ENCODE peak calls at places on chromosomes 3 and 15, in eight cellular contexts. A is H4; B is amniotic epithelial cell; Q is ELR; P is KBM-7; F is activated T-helper 2 cell treated with anti-CD3 and anti-CD28 coated beads, Interferon-gamma antibody, Interleukin-2, Interleukin-4, amounts not matched to agents 10 μg/mL and 5 μg/mL and 100 μg/mL, durations not matched to agents 14 hours and 24 hours and 36 hours; G is foreskin melanocyte; L is kidney tubule cell. C is an unnamed sample.

GRCh38 chr3:39383913-39384664 is 919 bp downstream of the SLC25A38 start:
- DNase-seq in L (peak), Q (peak), F (peak), B (peak), G (peak), A (peak), P (peak), C (peak)

GRCh38 chr3:16101295-16102186 is 72.9 kb upstream of the GALNT15 start:
- DNase-seq in L (peak), B (peak), F (no peak), G (no peak), P (no peak), Q (peak), A (peak), C (no peak)

GRCh38 chr15:73442436-73442835 is 528 bp upstream of the REC114 start:
- DNase-seq in P (no peak), A (no peak), B (no peak), G (no peak), F (no peak), Q (no peak), L (no peak), C (no peak)

GRCh38 chr15:36527512-36528162 is 51.8 kb upstream of the CDIN1 start:
- DNase-seq in Q (no peak), A (no peak), F (no peak), B (no peak), G (no peak), L (no peak), P (no peak), C (no peak)

GRCh38 chr15:64596701-64597468 is 136.5 kb downstream of the ZNF609 start:
- DNase-seq in B (peak), P (peak), L (peak), A (peak), Q (peak), F (peak), G (no peak), C (peak)

GRCh38 chr15:71705151-71705550 is 105.2 kb upstream of the NR2E3 start:
- DNase-seq in A (no peak), P (no peak), G (no peak), B (peak), Q (peak), L (peak), F (no peak), C (no peak)

GRCh38 chr3:45596290-45596791 is 1.8 kb downstream of the LIMD1 start:
- DNase-seq in P (peak), B (no peak), F (no peak), Q (peak), L (peak), G (no peak), A (no peak), C (no peak)

GRCh38 chr3:27960133-27960532 is 238.0 kb upstream of the EOMES start:
- DNase-seq in A (peak), B (no peak), F (no peak), L (peak), Q (peak), G (peak), P (no peak), C (no peak)

GRCh38 chr15:60351066-60351465 is 46.7 kb downstream of the ANXA2 start:
- DNase-seq in B (no peak), Q (no peak), L (no peak), P (no peak), A (no peak), F (no peak), G (no peak), C (no peak)

GRCh38 chr3:169026543-169027181 is 636.9 kb downstream of the MECOM start:
- DNase-seq in F (no peak), A (peak), P (no peak), L (peak), Q (peak), B (peak), G (no peak), C (no peak)

GRCh38 chr15:64460737-64461576 is 579 bp downstream of the ZNF609 start:
- DNase-seq in P (peak), L (peak), Q (peak), F (peak), B (peak), G (peak), A (peak), C (peak)

GRCh38 chr3:33312361-33312760 is 35.1 kb downstream of the FBXL2 start:
- DNase-seq in L (no peak), A (no peak), G (no peak), P (no peak), Q (no peak), B (peak), F (no peak), C (no peak)

GRCh38 chr15:89419370-89419984 is 76.9 kb downstream of the RHCG start:
- DNase-seq in L (peak), F (no peak), P (peak), G (peak), B (peak), A (no peak), Q (peak), C (no peak)

GRCh38 chr15:48084759-48085420 is 35.9 kb upstream of the SLC24A5 start:
- DNase-seq in A (peak), F (no peak), P (peak), L (peak), G (no peak), Q (peak), B (peak), C (no peak)

GRCh38 chr15:64246364-64247189 is 83.8 kb upstream of the PPIB start:
- DNase-seq in B (peak), L (peak), A (peak), Q (peak), F (peak), P (peak), G (peak), C (no peak)

GRCh38 chr3:24306518-24306917 is 188.1 kb downstream of the THRB start:
- DNase-seq in P (no peak), F (no peak), Q (no peak), G (no peak), L (no peak), B (no peak), A (no peak), C (no peak)

GRCh38 chr3:172148269-172148668 is 108.9 kb downstream of the FNDC3B start:
- DNase-seq in Q (peak), F (no peak), G (no peak), A (no peak), L (peak), B (no peak), P (no peak), C (no peak)

GRCh38 chr3:42733501-42734262 is 31.1 kb upstream of the HHATL start:
- DNase-seq in B (no peak), P (no peak), L (no peak), A (no peak), Q (no peak), F (no peak), G (no peak), C (no peak)

GRCh38 chr3:18758047-18758704 is 333.0 kb upstream of the SATB1 start:
- DNase-seq in F (peak), L (peak), Q (peak), A (peak), B (no peak), P (peak), G (peak), C (no peak)

GRCh38 chr15:82146990-82147461 is 101.2 kb upstream of the MEX3B start:
- DNase-seq in B (peak), P (no peak), Q (peak), A (peak), L (peak), F (no peak), G (no peak), C (no peak)

GRCh38 chr3:40337136-40338108 is 27.9 kb downstream of the EIF1B start:
- DNase-seq in P (no peak), F (no peak), Q (no peak), A (no peak), L (no peak), B (no peak), G (no peak), C (no peak)

GRCh38 chr15:70033109-70033508 is 64.6 kb downstream of the TLE3 start:
- DNase-seq in A (no peak), B (no peak), G (peak), L (no peak), F (no peak), Q (no peak), P (no peak), C (no peak)

GRCh38 chr3:43372809-43373587 is 86.7 kb downstream of the SNRK start:
- DNase-seq in Q (peak), F (no peak), B (no peak), L (no peak), G (no peak), A (no peak), P (no peak), C (no peak)

GRCh38 chr3:76372497-76372896 is 587.1 kb upstream of the ZNF717 start:
- DNase-seq in P (no peak), B (no peak), A (no peak), F (no peak), Q (peak), L (no peak), G (no peak), C (no peak)

GRCh38 chr15:60961541-60961940 is 267.6 kb downstream of the RORA start:
- DNase-seq in A (no peak), L (no peak), G (no peak), P (no peak), F (no peak), B (no peak), Q (no peak), C (no peak)

GRCh38 chr3:11247362-11247761 is 24.8 kb upstream of the ATG7 start:
- DNase-seq in Q (no peak), P (no peak), B (no peak), G (no peak), L (no peak), A (no peak), F (no peak), C (no peak)

GRCh38 chr3:42013652-42014442 is 51.9 kb upstream of the ULK4 start:
- DNase-seq in A (no peak), F (peak), B (no peak), L (peak), P (no peak), Q (peak), G (no peak), C (peak)

GRCh38 chr15:64604319-64604718 is 143.9 kb downstream of the ZNF609 start:
- DNase-seq in P (no peak), Q (no peak), F (no peak), B (no peak), L (no peak), G (no peak), A (no peak), C (no peak)

GRCh38 chr15:81182746-81183402 is 13.8 kb upstream of the IL16 start:
- DNase-seq in B (no peak), A (no peak), P (no peak), G (peak), F (no peak), L (no peak), Q (no peak), C (no peak)

GRCh38 chr15:23567921-23568320 is 2.4 kb downstream of the MKRN3 start:
- DNase-seq in L (no peak), G (no peak), Q (no peak), F (no peak), P (no peak), B (no peak), A (no peak), C (no peak)

GRCh38 chr3:70856414-70857162 is 544.1 kb upstream of the MDFIC2 start:
- DNase-seq in L (peak), F (no peak), P (no peak), B (peak), A (no peak), Q (peak), G (no peak), C (no peak)

GRCh38 chr3:40294434-40294833 is 15.1 kb upstream of the EIF1B start:
- DNase-seq in L (no peak), F (no peak), A (no peak), G (no peak), B (no peak), Q (no peak), P (no peak), C (no peak)